ENCODE peak calls at places on chromosomes 5 and 9, in eight cellular contexts. H, D, F, C, J, O, B and K are unnamed samples.

GRCh38 chr9:33623658-33624586 is 99.9 kb downstream of the ANKRD18B start:
- DNase-seq in H (peak), D (peak), F (peak), C (peak), J (peak), O (peak), B (peak), K (no peak)

GRCh38 chr9:110599468-110599867 is 19.9 kb upstream of the SVEP1 start:
- DNase-seq in H (no peak), D (peak), F (no peak), C (no peak), J (no peak), O (no peak), B (no peak), K (no peak)

GRCh38 chr5:22329683-22330082 is 523.5 kb downstream of the CDH12 start:
- DNase-seq in H (no peak), D (no peak), F (no peak), C (no peak), J (no peak), O (no peak), B (no peak), K (no peak)

GRCh38 chr5:84255318-84255717 is 129.4 kb downstream of the EDIL3 start:
- DNase-seq in H (no peak), D (peak), F (peak), C (peak), J (no peak), O (no peak), B (no peak), K (no peak)

GRCh38 chr9:123614503-123615258 is 258.7 kb downstream of the CRB2 start:
- DNase-seq in H (no peak), D (no peak), F (no peak), C (peak), J (no peak), O (no peak), B (no peak), K (no peak)

GRCh38 chr5:32147236-32147635 is 26.9 kb downstream of the GOLPH3 start:
- DNase-seq in H (no peak), D (no peak), F (no peak), C (no peak), J (no peak), O (no peak), B (no peak), K (no peak)

GRCh38 chr9:12989669-12990068 is 214.8 kb downstream of the LURAP1L start:
- DNase-seq in H (no peak), D (no peak), F (peak), C (no peak), J (no peak), O (no peak), B (no peak), K (no peak)

GRCh38 chr9:2023532-2023931 is 8.4 kb downstream of the SMARCA2 start:
- DNase-seq in H (no peak), D (no peak), F (no peak), C (no peak), J (no peak), O (no peak), B (no peak), K (no peak)

GRCh38 chr9:129400001-129400970 is 220.6 kb downstream of the C9orf50 start:
- DNase-seq in H (no peak), D (no peak), F (no peak), C (no peak), J (no peak), O (peak), B (peak), K (no peak)

GRCh38 chr9:16121593-16121992 is 568.8 kb downstream of the CCDC171 start:
- DNase-seq in H (no peak), D (peak), F (no peak), C (no peak), J (no peak), O (no peak), B (no peak), K (no peak)

GRCh38 chr5:135048930-135049329 is 14.9 kb upstream of the PITX1 start:
- DNase-seq in H (no peak), D (no peak), F (no peak), C (no peak), J (no peak), O (peak), B (no peak), K (no peak)

GRCh38 chr5:9681706-9682105 is 51.6 kb upstream of the TAS2R1 start:
- DNase-seq in H (no peak), D (no peak), F (no peak), C (no peak), J (no peak), O (no peak), B (no peak), K (no peak)

GRCh38 chr9:121817476-121817875 is 166.0 kb downstream of the DAB2IP start:
- DNase-seq in H (no peak), D (no peak), F (no peak), C (no peak), J (no peak), O (no peak), B (no peak), K (no peak)

GRCh38 chr9:124743686-124744348 is 27.3 kb downstream of the NR6A1 start:
- DNase-seq in H (no peak), D (peak), F (no peak), C (no peak), J (no peak), O (no peak), B (no peak), K (no peak)

GRCh38 chr9:69963728-69964127 is 79.9 kb upstream of the MAMDC2 start:
- DNase-seq in H (no peak), D (no peak), F (no peak), C (no peak), J (no peak), O (no peak), B (no peak), K (no peak)

GRCh38 chr5:2493356-2493755 is 258.1 kb downstream of the IRX2 start:
- DNase-seq in H (no peak), D (no peak), F (no peak), C (no peak), J (no peak), O (no peak), B (no peak), K (no peak)

GRCh38 chr5:22465177-22465576 is 388.0 kb downstream of the CDH12 start:
- DNase-seq in H (no peak), D (no peak), F (no peak), C (no peak), J (no peak), O (no peak), B (no peak), K (no peak)

GRCh38 chr5:145246379-145246778 is 588.8 kb downstream of the PRELID2 start:
- DNase-seq in H (no peak), D (no peak), F (no peak), C (no peak), J (no peak), O (no peak), B (no peak), K (no peak)

GRCh38 chr5:172789687-172790495 is 18.9 kb upstream of the DUSP1 start:
- DNase-seq in H (no peak), D (no peak), F (peak), C (no peak), J (no peak), O (no peak), B (peak), K (no peak)

GRCh38 chr9:115593587-115594091 is 475.7 kb upstream of the TNC start:
- DNase-seq in H (no peak), D (peak), F (peak), C (peak), J (no peak), O (no peak), B (no peak), K (no peak)

GRCh38 chr9:126207256-126207655 is 119.4 kb upstream of the MVB12B start:
- DNase-seq in H (no peak), D (no peak), F (no peak), C (no peak), J (no peak), O (no peak), B (no peak), K (no peak)

GRCh38 chr5:176528301-176528700 is 8.9 kb downstream of the RNF44 start:
- DNase-seq in H (no peak), D (no peak), F (no peak), C (peak), J (no peak), O (peak), B (peak), K (no peak)

GRCh38 chr9:124000161-124000783 is 11.3 kb upstream of the LHX2 start:
- DNase-seq in H (no peak), D (no peak), F (peak), C (no peak), J (no peak), O (no peak), B (no peak), K (no peak)

GRCh38 chr9:73270967-73271722 is 119.5 kb downstream of the ANXA1 start:
- DNase-seq in H (no peak), D (peak), F (no peak), C (no peak), J (no peak), O (no peak), B (no peak), K (no peak)

GRCh38 chr5:173245319-173246134 is 10.5 kb upstream of the NKX2-5 start:
- DNase-seq in H (no peak), D (no peak), F (peak), C (no peak), J (no peak), O (no peak), B (no peak), K (no peak)

GRCh38 chr9:133759146-133759900 is 21.2 kb upstream of the SARDH start:
- DNase-seq in H (peak), D (no peak), F (no peak), C (no peak), J (no peak), O (no peak), B (peak), K (no peak)

GRCh38 chr9:27768781-27769180 is 195.5 kb upstream of the C9orf72 start:
- DNase-seq in H (no peak), D (no peak), F (no peak), C (peak), J (no peak), O (no peak), B (no peak), K (no peak)

GRCh38 chr5:63923914-63924313 is 38.3 kb downstream of the HTR1A start:
- DNase-seq in H (peak), D (no peak), F (no peak), C (no peak), J (no peak), O (no peak), B (no peak), K (no peak)

GRCh38 chr9:131447148-131447547 is 53.3 kb downstream of the PRRC2B start:
- DNase-seq in H (no peak), D (peak), F (no peak), C (no peak), J (no peak), O (no peak), B (peak), K (no peak)

GRCh38 chr5:153571157-153571556 is 80.7 kb downstream of the GRIA1 start:
- DNase-seq in H (no peak), D (no peak), F (no peak), C (no peak), J (no peak), O (no peak), B (no peak), K (no peak)

GRCh38 chr5:24401767-24402166 is 243.0 kb downstream of the CDH10 start:
- DNase-seq in H (no peak), D (peak), F (no peak), C (no peak), J (no peak), O (no peak), B (no peak), K (no peak)

GRCh38 chr5:40223884-40224402 is 455.8 kb upstream of the PTGER4 start:
- DNase-seq in H (no peak), D (peak), F (no peak), C (no peak), J (no peak), O (no peak), B (no peak), K (no peak)

GRCh38 chr5:50447940-50448339 is 6.9 kb upstream of the EMB start:
- DNase-seq in H (no peak), D (no peak), F (no peak), C (no peak), J (no peak), O (no peak), B (no peak), K (no peak)

GRCh38 chr9:14030350-14030823 is 283.6 kb downstream of the NFIB start:
- DNase-seq in H (no peak), D (peak), F (no peak), C (no peak), J (no peak), O (no peak), B (no peak), K (no peak)
- H3K4me3 ChIP-seq in H (no peak), D (no peak), F (no peak), C (no peak), J (no peak), O (peak), B (peak), K (no peak)

GRCh38 chr5:131637694-131638093 is 2.7 kb upstream of the RAPGEF6 start:
- DNase-seq in H (no peak), D (no peak), F (no peak), C (no peak), J (no peak), O (no peak), B (no peak), K (no peak)
- H3K27ac ChIP-seq in H (no peak), D (no peak), F (no peak), C (no peak), J (no peak), O (no peak), B (no peak), K (no peak)

GRCh38 chr9:114504341-114505186 is 709 bp downstream of the WHRN start:
- DNase-seq in H (peak), D (peak), F (peak), C (no peak), J (peak), O (peak), B (peak), K (no peak)
- TF ChIP-seq CTCF in H (no peak), D (peak), F (peak), C (no peak), J (peak), O (no peak), B (peak), K (peak)

DNA sequence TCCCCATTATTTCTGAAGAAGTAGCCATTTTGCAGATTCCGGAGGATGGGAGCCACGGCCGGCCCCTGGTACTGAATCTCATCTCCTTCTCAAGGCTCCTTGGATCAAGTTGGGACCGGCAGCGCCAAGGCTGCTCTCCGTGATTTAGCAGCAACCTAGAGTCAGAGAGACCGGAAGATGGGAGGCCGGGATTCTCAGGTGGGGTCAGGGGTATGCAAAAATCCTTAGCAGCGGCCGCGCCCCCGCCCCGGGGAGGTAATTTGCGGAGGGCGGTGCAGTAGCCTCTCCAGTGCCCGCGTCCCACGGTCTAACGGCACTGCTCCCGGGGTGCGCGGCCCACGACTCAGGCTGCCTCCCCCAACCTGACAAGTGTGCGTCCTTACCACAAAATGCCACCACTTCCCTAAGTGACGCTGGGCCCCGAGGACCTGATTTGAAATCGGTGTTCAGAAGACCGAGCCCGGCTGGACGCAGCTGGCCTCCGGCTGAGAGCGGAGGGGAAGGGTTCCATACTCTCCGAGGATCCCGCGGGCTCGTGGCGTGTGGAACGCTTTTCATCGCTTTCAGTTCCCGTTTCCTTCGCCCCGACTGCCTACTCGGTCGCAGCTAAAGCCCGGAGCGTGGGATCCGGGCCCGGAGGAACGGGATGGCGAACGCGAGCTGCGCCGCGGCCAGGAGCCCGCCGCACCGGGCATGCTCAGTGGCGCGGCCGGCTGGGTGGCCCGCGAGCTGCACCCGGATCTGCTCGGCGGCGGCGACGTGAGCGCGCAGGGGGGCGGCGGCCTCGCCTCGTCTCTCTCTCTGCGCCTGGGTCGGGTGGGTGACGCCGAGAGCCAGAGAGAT is at the start of gene SCAMP1:
- DNase-seq in H (peak), D (peak), F (peak), C (peak), J (peak), O (peak), B (peak), K (peak)
- H3K4me3 ChIP-seq in H (peak), D (peak), F (peak), C (peak), J (peak), O (peak), B (peak), K (peak)

GRCh38 chr5:133241179-133241728 is 189.4 kb downstream of the HSPA4 start:
- DNase-seq in H (no peak), D (no peak), F (no peak), C (no peak), J (no peak), O (no peak), B (no peak), K (no peak)
- H3K27ac ChIP-seq in H (no peak), D (no peak), F (no peak), C (no peak), J (no peak), O (no peak), B (no peak), K (no peak)

DNA sequence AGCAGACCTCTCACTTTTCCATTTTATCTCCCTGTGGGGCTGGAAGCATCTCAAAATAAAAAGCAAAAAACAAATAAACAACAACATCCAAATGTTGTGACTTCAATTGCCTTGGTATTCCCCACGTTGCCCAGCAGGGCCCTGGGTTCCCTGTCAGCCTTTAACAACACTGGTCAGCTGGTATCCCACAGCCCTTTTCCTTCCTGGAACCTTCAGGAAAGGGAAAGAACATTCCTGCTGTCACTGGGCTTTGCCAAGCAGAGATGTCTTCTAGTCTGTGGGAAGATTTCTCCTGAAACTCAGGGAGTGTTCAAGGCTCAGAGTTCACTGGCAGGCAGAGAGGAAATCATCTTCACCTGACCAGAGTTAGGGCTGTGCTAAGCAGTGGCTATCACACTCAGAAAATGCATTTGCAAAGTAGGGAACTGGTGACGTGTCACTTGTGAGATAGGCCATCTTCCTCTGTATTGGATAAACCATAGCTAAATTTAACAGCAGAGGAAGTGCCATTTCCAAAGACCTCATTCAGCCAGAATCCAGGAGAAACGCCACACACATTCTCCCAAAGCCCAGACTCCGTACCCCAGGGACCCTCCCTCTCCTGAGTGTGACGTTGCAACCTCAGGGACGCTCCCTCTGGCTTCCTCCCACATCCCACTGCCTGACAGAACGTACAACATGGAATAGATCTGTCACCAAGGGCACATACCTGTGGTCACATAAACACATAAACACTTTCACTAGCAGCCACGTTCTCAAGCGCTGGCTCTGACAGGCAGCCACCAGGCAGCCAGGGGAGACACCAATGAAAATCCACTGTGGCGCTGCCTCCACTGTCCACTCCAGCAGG is 274.0 kb upstream of the DAPK1 start:
- DNase-seq in H (no peak), D (peak), F (no peak), C (no peak), J (no peak), O (no peak), B (no peak), K (no peak)
- TF ChIP-seq CTCF in H (no peak), D (no peak), F (no peak), C (no peak), J (no peak), O (no peak), B (no peak), K (no peak)

DNA sequence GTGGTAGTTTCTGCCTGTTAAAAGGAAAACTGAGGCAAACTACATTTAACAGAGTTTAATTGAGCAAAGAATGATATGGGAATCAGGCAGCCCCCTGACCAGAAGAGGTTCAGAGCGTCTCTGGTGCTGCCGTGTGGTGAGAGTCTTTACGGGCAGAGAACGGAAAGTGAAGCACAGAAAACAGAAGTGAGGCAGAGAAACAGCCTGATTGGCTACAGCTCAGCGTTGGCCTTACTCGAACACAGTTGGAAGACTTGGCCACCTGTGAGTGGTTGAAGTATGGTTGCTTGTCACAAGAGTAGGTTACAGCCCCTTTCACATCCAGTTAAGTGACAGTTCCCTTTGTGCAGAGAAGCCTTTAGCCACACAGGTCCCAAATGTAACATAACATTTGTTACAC is 16.9 kb upstream of the FBP1 start:
- DNase-seq in H (no peak), D (peak), F (peak), C (peak), J (peak), O (no peak), B (no peak), K (peak)
- H3K4me3 ChIP-seq in H (no peak), D (no peak), F (peak), C (peak), J (peak), O (peak), B (no peak), K (no peak)